ENCODE peak calls at places on chromosomes 13 and 19, in five cellular contexts. One of them, this sample, is unnamed.
A peak's percentile ranks its signal among the peaks of the same experiment; 100 is the strongest.

GRCh38 chr19:8194528-8195275 is 14.5 kb upstream of the CERS4 start:
- DNase-seq in iPS DF 6.9: no peak
- DNase-seq in PC-9: no peak
- DNase-seq in thyroid gland: no peak
- DNase-seq in adrenal gland: no peak
- DNase-seq in this sample: no peak

GRCh38 chr13:72104656-72105180 is 237.7 kb upstream of the DACH1 start:
- DNase-seq in iPS DF 6.9: no peak
- DNase-seq in thyroid gland: no peak
- DNase-seq in adrenal gland: no peak
- DNase-seq in PC-9: no peak
- DNase-seq in this sample: no peak

GRCh38 chr19:46256855-46257254 is 27.3 kb downstream of the IGFL1 start:
- DNase-seq in thyroid gland: no peak
- DNase-seq in adrenal gland: no peak
- DNase-seq in PC-9: peak; percentile 50
- DNase-seq in iPS DF 6.9: no peak
- DNase-seq in this sample: no peak

GRCh38 chr19:24178207-24178606 is 91.2 kb downstream of the ZNF254 start:
- DNase-seq in iPS DF 6.9: no peak
- DNase-seq in thyroid gland: no peak
- DNase-seq in adrenal gland: no peak
- DNase-seq in PC-9: no peak
- DNase-seq in this sample: no peak

GRCh38 chr19:49637865-49638350 is 2.0 kb downstream of the RRAS start:
- DNase-seq in iPS DF 6.9: no peak
- DNase-seq in PC-9: peak; percentile 64
- DNase-seq in thyroid gland: peak; percentile 38
- DNase-seq in adrenal gland: peak; percentile 81
- DNase-seq in this sample: no peak

GRCh38 chr19:54518844-54519243 is 16.2 kb downstream of the LAIR2 start:
- DNase-seq in adrenal gland: no peak
- DNase-seq in iPS DF 6.9: no peak
- DNase-seq in thyroid gland: no peak
- DNase-seq in PC-9: no peak
- DNase-seq in this sample: peak; percentile 96

GRCh38 chr19:17469092-17469370 is 1.3 kb upstream of the SLC27A1 start:
- DNase-seq in iPS DF 6.9: no peak
- DNase-seq in PC-9: no peak
- DNase-seq in thyroid gland: no peak
- DNase-seq in adrenal gland: no peak
- DNase-seq in this sample: no peak

GRCh38 chr13:100176781-100177389 is 88.0 kb downstream of the PCCA start:
- DNase-seq in iPS DF 6.9: no peak
- DNase-seq in PC-9: no peak
- DNase-seq in adrenal gland: no peak
- DNase-seq in thyroid gland: no peak
- DNase-seq in this sample: no peak

GRCh38 chr13:59542303-59542702 is 621.4 kb downstream of the DIAPH3 start:
- DNase-seq in thyroid gland: no peak
- DNase-seq in iPS DF 6.9: no peak
- DNase-seq in PC-9: no peak
- DNase-seq in adrenal gland: no peak
- DNase-seq in this sample: no peak

GRCh38 chr19:55668603-55669348 is 6.2 kb upstream of the EPN1 start:
- DNase-seq in iPS DF 6.9: no peak
- DNase-seq in adrenal gland: no peak
- DNase-seq in PC-9: no peak
- DNase-seq in thyroid gland: no peak
- DNase-seq in this sample: no peak
- H3K4me1 ChIP-seq in iPS DF 6.9: no peaks in the 10 kb centered on the region
- H3K4me1 ChIP-seq in adrenal gland: peaks cover 17% of the 10 kb centered on the region
- H3K4me1 ChIP-seq in PC-9: peaks cover 56% of the 10 kb centered on the region
- H3K4me1 ChIP-seq in thyroid gland: no peaks in the 10 kb centered on the region
- H3K4me1 ChIP-seq in this sample: peaks cover 77% of the 10 kb centered on the region

GRCh38 chr13:114112231-114112825 is 20.1 kb downstream of the RASA3 start:
- DNase-seq in thyroid gland: peak; percentile 2
- DNase-seq in adrenal gland: no peak
- DNase-seq in iPS DF 6.9: no peak
- DNase-seq in PC-9: no peak
- DNase-seq in this sample: no peak

GRCh38 chr13:114113961-114114360 is 18.5 kb downstream of the RASA3 start:
- DNase-seq in iPS DF 6.9: no peak
- DNase-seq in adrenal gland: no peak
- DNase-seq in thyroid gland: no peak
- DNase-seq in PC-9: no peak
- DNase-seq in this sample: no peak

GRCh38 chr13:114111577-114111976 is 20.8 kb downstream of the RASA3 start:
- DNase-seq in thyroid gland: no peak
- DNase-seq in PC-9: no peak
- DNase-seq in iPS DF 6.9: no peak
- DNase-seq in adrenal gland: no peak
- DNase-seq in this sample: no peak

GRCh38 chr13:114115191-114115671 is 17.2 kb downstream of the RASA3 start:
- DNase-seq in PC-9: no peak
- DNase-seq in adrenal gland: peak; percentile 43
- DNase-seq in iPS DF 6.9: no peak
- DNase-seq in thyroid gland: no peak
- DNase-seq in this sample: no peak

DNA sequence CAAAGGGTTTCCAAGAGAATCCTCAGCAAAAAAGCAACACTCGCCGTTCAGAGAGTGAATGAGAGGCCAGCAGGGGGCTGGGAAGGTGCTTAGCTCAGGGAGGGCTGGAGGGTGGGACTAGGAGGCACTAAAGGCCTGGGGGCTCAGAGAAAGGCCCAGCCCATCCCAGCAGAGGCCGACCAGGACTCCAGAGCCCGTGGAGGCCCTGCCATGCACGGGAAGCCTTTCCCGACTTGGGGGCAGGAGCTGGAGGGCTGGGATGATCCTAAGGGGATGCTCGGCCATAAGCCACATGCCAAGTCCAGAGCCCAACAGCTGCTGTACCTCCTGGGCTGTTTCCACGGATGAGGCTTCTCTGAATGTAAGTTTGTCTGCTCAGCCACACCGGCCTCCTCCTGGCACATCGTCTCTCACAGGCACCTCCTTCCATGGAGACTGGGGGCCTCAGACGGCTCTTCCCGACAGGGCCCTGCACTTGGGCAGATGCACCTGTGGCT is 19.5 kb downstream of the RASA3 start:
- DNase-seq in adrenal gland: no peak
- DNase-seq in PC-9: no peak
- DNase-seq in thyroid gland: peak; percentile 1
- DNase-seq in iPS DF 6.9: no peak
- DNase-seq in this sample: no peak
- H3K4me1 ChIP-seq in adrenal gland: no peaks in the 10 kb centered on the region
- H3K4me1 ChIP-seq in PC-9: peaks cover 4% of the 10 kb centered on the region
- H3K4me1 ChIP-seq in thyroid gland: no peaks in the 10 kb centered on the region
- H3K4me1 ChIP-seq in iPS DF 6.9: peaks cover 14% of the 10 kb centered on the region
- H3K4me1 ChIP-seq in this sample: peaks cover 61% of the 10 kb centered on the region

DNA sequence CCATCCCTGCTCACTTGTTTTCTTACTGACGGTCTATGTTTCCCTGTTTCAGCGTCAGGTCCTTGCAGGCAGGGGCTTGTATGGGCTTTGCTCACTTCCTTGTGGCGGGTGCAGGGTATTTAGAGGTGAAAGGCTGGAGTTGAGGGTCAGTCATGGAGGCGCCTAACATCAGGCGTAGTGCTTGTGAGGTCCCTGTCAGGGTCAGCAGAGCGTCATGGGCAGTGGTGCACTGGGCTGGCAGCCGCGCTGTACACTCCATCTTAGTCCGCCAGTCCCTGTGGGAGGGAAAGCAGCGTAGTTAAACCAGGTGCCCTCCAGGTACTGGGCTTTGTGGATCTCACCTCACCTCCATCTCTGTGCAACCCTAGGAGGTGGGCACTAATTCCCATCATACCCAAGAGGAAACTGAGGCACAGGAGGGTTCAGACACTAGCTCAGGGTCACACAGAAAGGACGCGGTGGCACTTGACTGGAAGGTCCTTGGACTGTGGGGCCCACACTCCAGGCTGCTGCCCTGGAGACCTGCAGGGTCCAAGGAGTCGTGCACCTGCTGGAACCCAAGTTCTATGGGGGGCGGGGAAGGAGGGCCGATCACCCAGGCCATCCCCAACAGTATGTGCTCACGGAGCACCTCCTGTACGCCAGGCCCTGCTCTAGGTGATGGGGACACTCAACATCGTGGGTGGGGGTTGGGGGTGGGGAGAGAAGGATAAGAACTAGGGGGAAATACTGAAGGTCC is 4.6 kb downstream of the GRAMD1A start:
- DNase-seq in PC-9: no peak
- DNase-seq in thyroid gland: no peak
- DNase-seq in adrenal gland: no peak
- DNase-seq in iPS DF 6.9: no peak
- DNase-seq in this sample: no peak
- H3K4me1 ChIP-seq in PC-9: peaks cover 44% of the 10 kb centered on the region
- H3K4me1 ChIP-seq in thyroid gland: peaks cover 17% of the 10 kb centered on the region
- H3K4me1 ChIP-seq in adrenal gland: peaks cover 65% of the 10 kb centered on the region
- H3K4me1 ChIP-seq in iPS DF 6.9: peaks cover 6% of the 10 kb centered on the region
- H3K4me1 ChIP-seq in this sample: peaks cover 8% of the 10 kb centered on the region

DNA sequence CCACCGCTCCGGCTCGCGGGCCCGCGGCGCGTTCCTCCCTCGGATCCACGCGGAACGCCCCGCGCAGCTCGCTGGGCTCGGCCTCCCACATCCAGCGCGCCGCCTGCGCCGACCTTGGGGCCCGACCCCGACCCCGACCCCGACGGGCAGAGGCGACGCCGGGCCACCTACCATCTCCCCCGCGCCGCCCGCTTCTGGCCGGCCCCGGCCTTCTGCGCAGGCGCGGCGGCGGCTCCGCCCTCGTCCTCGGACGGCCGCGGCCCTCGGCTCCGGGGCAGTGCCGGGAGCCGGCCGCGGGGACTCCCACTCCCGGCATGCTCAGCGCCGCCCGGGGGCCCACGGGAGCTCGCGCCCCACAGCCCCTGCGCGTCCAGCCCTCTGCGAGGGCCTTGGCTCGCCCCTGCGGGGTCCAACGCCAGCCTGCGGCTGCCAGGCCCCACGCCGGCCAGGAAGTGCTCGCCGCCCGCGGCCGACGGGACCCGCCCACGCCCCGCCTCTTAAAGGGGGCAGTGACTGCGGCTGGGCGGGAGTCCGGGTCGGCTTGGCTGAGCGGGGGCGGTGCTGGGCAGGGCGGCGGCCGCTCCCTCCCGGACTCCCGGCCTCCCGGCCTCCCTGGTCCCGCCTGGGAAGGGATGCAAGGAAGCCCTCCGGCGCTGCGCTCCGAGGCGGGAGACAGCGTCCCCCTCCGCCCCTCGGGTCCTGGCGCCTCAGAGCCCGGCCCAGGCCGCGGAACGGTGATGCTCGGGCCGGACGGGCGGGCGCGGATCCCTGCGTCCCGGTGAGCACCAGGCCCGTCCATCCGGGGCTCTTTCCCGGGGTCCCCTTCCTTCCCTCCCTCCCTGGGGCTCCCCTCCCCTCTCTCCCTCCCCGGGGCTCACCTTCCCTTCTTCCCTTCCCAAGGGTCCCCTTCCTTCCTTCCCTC is at the start of gene DCUN1D2:
- DNase-seq in PC-9: peak; percentile 76
- DNase-seq in thyroid gland: peak; percentile 85
- DNase-seq in adrenal gland: peak; percentile 92
- DNase-seq in iPS DF 6.9: peak; percentile 48
- DNase-seq in this sample: no peak
- H3K4me1 ChIP-seq in PC-9: peaks cover 55% of the 10 kb centered on the region
- H3K4me1 ChIP-seq in thyroid gland: peaks cover 28% of the 10 kb centered on the region
- H3K4me1 ChIP-seq in adrenal gland: peaks cover 53% of the 10 kb centered on the region
- H3K4me1 ChIP-seq in iPS DF 6.9: peaks cover 2% of the 10 kb centered on the region
- H3K4me1 ChIP-seq in this sample: peaks cover 32% of the 10 kb centered on the region

This sample was measured in Panc1.